ENCODE peak calls at places on chromosomes 13 and 19, in seven cellular contexts. G is activated CD4-positive, alpha-beta T cell treated with anti-CD3 and anti-CD28 coated beads, Interleukin-2, amount 50 U/mL, for 1 hour; X is A549; F is hepatic stellate cell; U is C1 segment of cervical spinal cord; D is ovary; B is G401. I is an unnamed sample.

GRCh38 chr19:8491574-8491973 is 10.9 kb downstream of the PRAM1 start:
- DNase-seq in B (no peak), X (no peak), G (no peak), D (no peak), U (no peak), F (no peak), I (no peak)

GRCh38 chr19:48102870-48103751 is 7.5 kb downstream of the PLA2G4C start:
- DNase-seq in D (no peak), B (peak; percentile 34), U (no peak), F (peak; percentile 57), X (peak; percentile 85), G (peak; percentile 15), I (no peak)

GRCh38 chr19:41872775-41873647 is 4.1 kb upstream of the CD79A start:
- DNase-seq in X (peak; percentile 90), G (peak; percentile 72), U (peak; percentile 3), F (peak; percentile 55), B (peak; percentile 72), D (no peak), I (no peak)

GRCh38 chr19:7200739-7201138 is 93.5 kb downstream of the INSR start:
- DNase-seq in X (no peak), D (no peak), U (no peak), B (no peak), F (no peak), G (no peak), I (no peak)

GRCh38 chr19:44640518-44640917 is 3.2 kb upstream of the PVR start:
- DNase-seq in F (no peak), U (no peak), X (no peak), D (no peak), G (no peak), B (no peak), I (no peak)

GRCh38 chr13:90238433-90238832 is 1109.1 kb upstream of the MIR17HG start:
- DNase-seq in G (no peak), D (no peak), B (no peak), X (no peak), F (no peak), U (no peak), I (no peak)

GRCh38 chr19:16573925-16574324 is 1.7 kb upstream of the SLC35E1 start:
- DNase-seq in B (no peak), U (no peak), G (no peak), D (no peak), F (no peak), X (no peak), I (no peak)

GRCh38 chr13:41842029-41842428 is 118.9 kb downstream of the VWA8 start:
- DNase-seq in D (no peak), B (no peak), F (no peak), G (no peak), X (no peak), U (no peak), I (no peak)

GRCh38 chr13:113584205-113584869 is at the start of gene TFDP1:
- DNase-seq in X (peak; percentile 75), G (peak; percentile 50), U (peak; percentile 47), B (peak; percentile 91), F (peak; percentile 87), D (peak; percentile 81), I (peak; percentile 99)

GRCh38 chr13:98921015-98921414 is 56.8 kb downstream of the DOCK9 start:
- DNase-seq in X (no peak), G (no peak), F (no peak), D (no peak), B (no peak), U (no peak), I (peak; percentile 49)

GRCh38 chr19:1451916-1452801 is 2.2 kb downstream of the APC2 start:
- DNase-seq in D (no peak), U (peak; percentile 81), B (no peak), X (no peak), F (no peak), G (no peak), I (no peak)

GRCh38 chr19:37114001-37114400 is 35.8 kb downstream of the ZNF420 start:
- DNase-seq in D (no peak), U (no peak), G (no peak), F (no peak), B (no peak), X (no peak), I (no peak)

GRCh38 chr19:15161028-15161984 is 39.5 kb downstream of the NOTCH3 start:
- DNase-seq in B (no peak), F (peak; percentile 61), U (no peak), D (no peak), G (no peak), X (peak; percentile 55), I (no peak)

GRCh38 chr19:39144487-39145071 is 19.0 kb downstream of the PAK4 start:
- DNase-seq in F (no peak), B (peak; percentile 42), G (no peak), D (peak; percentile 26), X (no peak), U (no peak), I (no peak)

GRCh38 chr19:53881482-53882390 is at the start of gene PRKCG:
- DNase-seq in G (peak; percentile 56), X (peak; percentile 70), D (peak; percentile 40), B (no peak), U (no peak), F (no peak), I (no peak)

GRCh38 chr13:84684048-84684662 is 801.9 kb upstream of the SLITRK1 start:
- DNase-seq in D (no peak), U (no peak), G (no peak), B (no peak), X (no peak), F (no peak), I (no peak)

GRCh38 chr19:48683349-48683748 is 10.5 kb upstream of the NTN5 start:
- DNase-seq in X (no peak), D (no peak), B (peak; percentile 52), G (no peak), F (peak; percentile 26), U (peak; percentile 78), I (no peak)

GRCh38 chr13:31859546-31859945 is 120.2 kb downstream of the RXFP2 start:
- DNase-seq in F (no peak), X (no peak), B (peak; percentile 46), D (no peak), G (no peak), U (no peak), I (no peak)

GRCh38 chr13:85286081-85286480 is 513.1 kb downstream of the SLITRK6 start:
- DNase-seq in X (no peak), G (no peak), D (no peak), F (no peak), U (no peak), B (no peak), I (no peak)

GRCh38 chr13:73278186-73278585 is 219.4 kb downstream of the KLF5 start:
- DNase-seq in G (no peak), F (no peak), B (no peak), D (no peak), U (no peak), X (no peak), I (no peak)

GRCh38 chr13:99035715-99036114 is 57.9 kb upstream of the DOCK9 start:
- DNase-seq in X (no peak), G (no peak), U (no peak), D (no peak), B (no peak), F (no peak), I (no peak)

GRCh38 chr13:50589139-50589538 is 254.4 kb downstream of the DLEU7 start:
- DNase-seq in G (no peak), F (peak; percentile 53), U (no peak), D (no peak), B (peak; percentile 56), X (no peak), I (peak; percentile 50)

GRCh38 chr13:43611631-43612416 is 174.9 kb downstream of the ENOX1 start:
- DNase-seq in U (no peak), X (no peak), F (no peak), D (no peak), G (no peak), B (no peak), I (no peak)

GRCh38 chr13:38849316-38849715 is 141.3 kb downstream of the STOML3 start:
- DNase-seq in U (no peak), G (no peak), B (no peak), F (no peak), X (no peak), D (no peak), I (no peak)

GRCh38 chr13:28035146-28035782 is 46.8 kb upstream of the URAD start:
- DNase-seq in G (no peak), D (no peak), U (no peak), B (no peak), X (no peak), F (no peak), I (no peak)

GRCh38 chr19:29815231-29815630 is 3.4 kb downstream of the CCNE1 start:
- DNase-seq in B (no peak), X (no peak), F (no peak), D (no peak), G (no peak), U (no peak), I (no peak)

GRCh38 chr19:3576696-3577443 is 4.1 kb downstream of the HMG20B start:
- DNase-seq in B (no peak), F (no peak), U (no peak), D (peak; percentile 59), X (no peak), G (no peak), I (no peak)

GRCh38 chr13:100875392-100876043 is 200.9 kb upstream of the TMTC4 start:
- DNase-seq in X (no peak), G (no peak), B (no peak), D (no peak), U (no peak), F (peak; percentile 68), I (peak; percentile 80)

GRCh38 chr19:10454267-10454666 is 33.9 kb downstream of the PDE4A start:
- DNase-seq in B (peak; percentile 91), X (no peak), D (no peak), G (no peak), F (no peak), U (no peak), I (no peak)

GRCh38 chr19:49085020-49085867 is at the start of gene SNRNP70:
- DNase-seq in F (peak; percentile 100), U (peak; percentile 96), D (peak; percentile 100), X (peak; percentile 100), B (peak; percentile 98), G (peak; percentile 98), I (peak; percentile 100)

GRCh38 chr13:105984236-105984635 is 551.2 kb downstream of the EFNB2 start:
- DNase-seq in U (no peak), B (no peak), G (no peak), X (no peak), D (no peak), F (no peak), I (no peak)

GRCh38 chr13:73065665-73066350 is 7.0 kb downstream of the KLF5 start:
- DNase-seq in X (no peak), U (no peak), D (no peak), F (no peak), G (no peak), B (no peak), I (no peak)

I was measured in SJSA1.